ENCODE peak calls at places on chromosome 22, in seven cellular contexts. Y is right lobe of liver, E is esophagus squamous epithelium, Z is IMR-90, M is pancreas, A is neuronal stem cell, S is K562. K is an unnamed sample. For H3K4me1, the result is how much of the 10 kb centered on the place peaks cover.

GRCh38 chr22:30609260-30610185 is 2.5 kb downstream of the TCN2 start:
- DNase-seq in Y (no peak), E (no peak), Z (peak), M (no peak), A (no peak), S (peak), K (no peak)

GRCh38 chr22:45097061-45097460 is 66.7 kb upstream of the NUP50 start:
- DNase-seq in Y (no peak), E (no peak), Z (no peak), M (no peak), A (no peak), S (no peak), K (no peak)

GRCh38 chr22:27625769-27626674 is 175.5 kb downstream of the MN1 start:
- DNase-seq in Y (no peak), E (no peak), Z (no peak), M (no peak), A (no peak), S (no peak), K (no peak)

GRCh38 chr22:29115682-29116313 is 43.0 kb downstream of the KREMEN1 start:
- DNase-seq in Y (no peak), E (no peak), Z (peak), M (no peak), A (no peak), S (no peak), K (no peak)

GRCh38 chr22:41479671-41480396 is 10.9 kb downstream of the ACO2 start:
- DNase-seq in Y (no peak), E (no peak), Z (peak), M (no peak), A (peak), S (no peak), K (no peak)

GRCh38 chr22:19225560-19225959 is 47.0 kb upstream of the SLC25A1 start:
- DNase-seq in Y (no peak), E (no peak), Z (no peak), M (no peak), A (no peak), S (no peak), K (no peak)

GRCh38 chr22:29300807-29301601 is 5.4 kb upstream of the GAS2L1 start:
- DNase-seq in Y (no peak), E (no peak), Z (no peak), M (no peak), A (no peak), S (no peak), K (no peak)

GRCh38 chr22:27273386-27273785 is 528.2 kb downstream of the MN1 start:
- DNase-seq in Y (no peak), E (no peak), Z (no peak), M (no peak), A (no peak), S (no peak), K (no peak)

GRCh38 chr22:35622132-35622913 is 5.2 kb upstream of the MB start:
- DNase-seq in Y (no peak), E (no peak), Z (no peak), M (peak), A (no peak), S (no peak), K (peak)

GRCh38 chr22:48244388-48245118 is 1482.1 kb downstream of the TBC1D22A start:
- DNase-seq in Y (peak), E (no peak), Z (no peak), M (peak), A (no peak), S (no peak), K (no peak)

GRCh38 chr22:48154943-48155240 is 1392.4 kb downstream of the TBC1D22A start:
- DNase-seq in Y (no peak), E (no peak), Z (no peak), M (no peak), A (no peak), S (no peak), K (no peak)

GRCh38 chr22:26259510-26259909 is 90.2 kb downstream of the SEZ6L start:
- DNase-seq in Y (no peak), E (no peak), Z (peak), M (no peak), A (peak), S (no peak), K (no peak)

GRCh38 chr22:46008291-46008690 is 31.3 kb upstream of the WNT7B start:
- DNase-seq in Y (peak), E (no peak), Z (no peak), M (peak), A (no peak), S (no peak), K (no peak)

GRCh38 chr22:45335021-45335818 is 25.5 kb downstream of the FAM118A start:
- DNase-seq in Y (peak), E (no peak), Z (no peak), M (no peak), A (no peak), S (no peak), K (no peak)

GRCh38 chr22:45251828-45252227 is 11.1 kb upstream of the KIAA0930 start:
- DNase-seq in Y (no peak), E (no peak), Z (no peak), M (no peak), A (no peak), S (no peak), K (no peak)

GRCh38 chr22:29726512-29727247 is 6.9 kb downstream of the CABP7 start:
- DNase-seq in Y (no peak), E (no peak), Z (no peak), M (no peak), A (peak), S (no peak), K (no peak)

DNA sequence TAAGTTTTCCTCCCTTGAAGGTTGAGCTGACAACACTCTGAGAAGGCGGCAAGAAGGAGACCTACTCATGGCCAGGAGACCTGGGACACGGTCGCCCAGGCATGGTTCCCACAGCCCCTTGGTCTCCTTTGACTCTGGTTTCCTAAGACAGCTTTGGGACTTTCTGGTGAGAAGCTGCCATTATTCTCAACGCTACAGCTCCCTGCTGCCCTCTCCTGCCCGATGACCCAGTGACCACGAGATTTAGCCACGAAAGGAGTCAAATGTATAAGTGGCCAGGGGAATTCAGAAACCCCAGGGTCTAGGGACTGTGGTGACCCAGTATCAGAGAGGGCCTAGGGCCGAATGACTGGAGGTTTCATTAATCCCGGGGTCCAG is 696 bp upstream of the SDF2L1 start:
- DNase-seq in Y (peak), E (no peak), Z (peak), M (no peak), A (no peak), S (peak), K (peak)
- H3K4me1 ChIP-seq in Y (under half), E (under half), Z (under half), M (under half), A (under half), S (under half), K (under half)

GRCh38 chr22:24482998-24483397 is 12.1 kb upstream of the UPB1 start:
- DNase-seq in Y (no peak), E (no peak), Z (no peak), M (no peak), A (no peak), S (no peak), K (no peak)
- H3K4me1 ChIP-seq in Y (half or more), E (under half), Z (under half), M (under half), A (under half), S (under half), K (under half)

GRCh38 chr22:37229805-37230672 is 14.0 kb downstream of the RAC2 start:
- DNase-seq in Y (peak), E (no peak), Z (peak), M (no peak), A (no peak), S (peak), K (peak)
- H3K4me1 ChIP-seq in Y (under half), E (under half), Z (under half), M (under half), A (under half), S (under half), K (half or more)

GRCh38 chr22:22040908-22041307 is 58.3 kb upstream of the TOP3B start:
- DNase-seq in Y (no peak), E (no peak), Z (no peak), M (no peak), A (no peak), S (no peak), K (no peak)
- H3K4me1 ChIP-seq in Y (under half), E (under half), Z (under half), M (under half), A (under half), S (under half), K (under half)